ENCODE peak calls at places on chromosome 14, in five cellular contexts. One of them, this sample, is unnamed.

GRCh38 chr14:70186826-70187483 is 1.8 kb downstream of the SLC8A3 start:
- DNase-seq in cardiac fibroblast: peak
- DNase-seq in WTC11: peak
- DNase-seq in hepatocyte: peak
- DNase-seq in Calu3: no peak
- DNase-seq in this sample: no peak

GRCh38 chr14:72573725-72574426 is 320.0 kb downstream of the DPF3 start:
- DNase-seq in cardiac fibroblast: no peak
- DNase-seq in WTC11: no peak
- DNase-seq in hepatocyte: no peak
- DNase-seq in Calu3: no peak
- DNase-seq in this sample: no peak

GRCh38 chr14:64117671-64118402 is 176.3 kb downstream of the ESR2 start:
- DNase-seq in cardiac fibroblast: peak
- DNase-seq in WTC11: no peak
- DNase-seq in hepatocyte: no peak
- DNase-seq in Calu3: no peak
- DNase-seq in this sample: no peak

GRCh38 chr14:25381498-25381897 is 331.6 kb upstream of the STXBP6 start:
- DNase-seq in cardiac fibroblast: no peak
- DNase-seq in WTC11: no peak
- DNase-seq in hepatocyte: peak
- DNase-seq in Calu3: no peak
- DNase-seq in this sample: no peak

GRCh38 chr14:54564071-54564798 is 2.7 kb upstream of the SAMD4A start:
- DNase-seq in cardiac fibroblast: peak
- DNase-seq in WTC11: no peak
- DNase-seq in hepatocyte: peak
- DNase-seq in Calu3: no peak
- DNase-seq in this sample: no peak

GRCh38 chr14:94373708-94374107 is 14.7 kb downstream of the SERPINA1 start:
- DNase-seq in cardiac fibroblast: peak
- DNase-seq in WTC11: no peak
- DNase-seq in hepatocyte: no peak
- DNase-seq in Calu3: peak
- DNase-seq in this sample: no peak

GRCh38 chr14:100440207-100440631 is 117.1 kb downstream of the SLC25A47 start:
- DNase-seq in cardiac fibroblast: peak
- DNase-seq in WTC11: peak
- DNase-seq in hepatocyte: peak
- DNase-seq in Calu3: peak
- DNase-seq in this sample: peak

GRCh38 chr14:69726761-69727511 is 40.0 kb upstream of the SRSF5 start:
- DNase-seq in cardiac fibroblast: peak
- DNase-seq in WTC11: peak
- DNase-seq in hepatocyte: peak
- DNase-seq in Calu3: peak
- DNase-seq in this sample: peak

GRCh38 chr14:50967719-50968266 is 23.5 kb upstream of the PYGL start:
- DNase-seq in cardiac fibroblast: no peak
- DNase-seq in WTC11: no peak
- DNase-seq in hepatocyte: no peak
- DNase-seq in Calu3: no peak
- DNase-seq in this sample: no peak

GRCh38 chr14:37992489-37992888 is 215.2 kb upstream of the SSTR1 start:
- DNase-seq in cardiac fibroblast: no peak
- DNase-seq in WTC11: no peak
- DNase-seq in hepatocyte: no peak
- DNase-seq in Calu3: no peak
- DNase-seq in this sample: no peak

GRCh38 chr14:47264842-47265241 is 410.6 kb downstream of the MDGA2 start:
- DNase-seq in cardiac fibroblast: no peak
- DNase-seq in WTC11: no peak
- DNase-seq in hepatocyte: no peak
- DNase-seq in Calu3: no peak
- DNase-seq in this sample: no peak

GRCh38 chr14:25049127-25049558 is 804 bp downstream of the STXBP6 start:
- DNase-seq in cardiac fibroblast: peak
- DNase-seq in WTC11: no peak
- DNase-seq in hepatocyte: peak
- DNase-seq in Calu3: no peak
- DNase-seq in this sample: no peak

GRCh38 chr14:106790189-106791036 is 1264.0 kb downstream of the TMEM121 start:
- DNase-seq in cardiac fibroblast: no peak
- DNase-seq in WTC11: peak
- DNase-seq in hepatocyte: no peak
- DNase-seq in Calu3: peak
- DNase-seq in this sample: peak

GRCh38 chr14:67582061-67582460 is 18.0 kb downstream of the PIGH start:
- DNase-seq in cardiac fibroblast: no peak
- DNase-seq in WTC11: no peak
- DNase-seq in hepatocyte: no peak
- DNase-seq in Calu3: no peak
- DNase-seq in this sample: no peak

GRCh38 chr14:37864128-37864527 is 268.7 kb downstream of the TTC6 start:
- DNase-seq in cardiac fibroblast: no peak
- DNase-seq in WTC11: no peak
- DNase-seq in hepatocyte: no peak
- DNase-seq in Calu3: no peak
- DNase-seq in this sample: no peak

GRCh38 chr14:71497645-71498086 is 434.6 kb upstream of the RGS6 start:
- DNase-seq in cardiac fibroblast: peak
- DNase-seq in WTC11: no peak
- DNase-seq in hepatocyte: no peak
- DNase-seq in Calu3: no peak
- DNase-seq in this sample: no peak

GRCh38 chr14:70642313-70643235 is 858 bp downstream of the TTC9 start:
- DNase-seq in cardiac fibroblast: no peak
- DNase-seq in WTC11: peak
- DNase-seq in hepatocyte: peak
- DNase-seq in Calu3: peak
- DNase-seq in this sample: no peak

GRCh38 chr14:64203366-64204006 is 90.7 kb downstream of the ESR2 start:
- DNase-seq in cardiac fibroblast: no peak
- DNase-seq in WTC11: no peak
- DNase-seq in hepatocyte: no peak
- DNase-seq in Calu3: no peak
- DNase-seq in this sample: no peak

GRCh38 chr14:39431416-39432178 is 636 bp downstream of the FBXO33 start:
- DNase-seq in cardiac fibroblast: peak
- DNase-seq in WTC11: peak
- DNase-seq in hepatocyte: peak
- DNase-seq in Calu3: peak
- DNase-seq in this sample: peak

GRCh38 chr14:22883191-22883976 is at the start of gene REM2:
- DNase-seq in cardiac fibroblast: no peak
- DNase-seq in WTC11: no peak
- DNase-seq in hepatocyte: peak
- DNase-seq in Calu3: peak
- DNase-seq in this sample: no peak

GRCh38 chr14:79783061-79783460 is 428.2 kb downstream of the DIO2 start:
- DNase-seq in cardiac fibroblast: no peak
- DNase-seq in WTC11: no peak
- DNase-seq in hepatocyte: no peak
- DNase-seq in Calu3: no peak
- DNase-seq in this sample: no peak

GRCh38 chr14:35959835-35960234 is 133.7 kb downstream of the BRMS1L start:
- DNase-seq in cardiac fibroblast: no peak
- DNase-seq in WTC11: no peak
- DNase-seq in hepatocyte: no peak
- DNase-seq in Calu3: peak
- DNase-seq in this sample: no peak

GRCh38 chr14:31387091-31387490 is 33.3 kb downstream of the HEATR5A start:
- DNase-seq in cardiac fibroblast: no peak
- DNase-seq in WTC11: no peak
- DNase-seq in hepatocyte: no peak
- DNase-seq in Calu3: no peak
- DNase-seq in this sample: no peak

DNA sequence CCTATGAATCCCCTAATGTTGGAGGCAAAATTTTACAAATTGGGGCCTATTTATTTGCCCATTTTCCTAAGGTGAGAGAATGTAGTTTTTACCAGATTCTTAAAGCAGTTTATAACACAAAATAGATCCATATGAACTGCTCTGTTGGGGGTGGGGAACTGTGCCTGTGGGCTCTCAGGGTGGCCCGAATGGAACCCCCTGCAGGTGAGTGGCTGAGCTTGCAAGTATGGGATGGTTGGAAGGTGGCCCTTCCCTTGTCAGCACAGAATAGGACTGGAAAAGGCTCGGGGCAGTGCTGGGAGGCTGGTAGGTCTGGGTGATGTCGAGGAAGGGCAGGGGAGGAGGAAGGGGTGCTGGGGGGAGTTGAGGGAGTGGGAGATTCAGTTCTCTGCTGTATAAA is 4.9 kb downstream of the VSX2 start:
- DNase-seq in cardiac fibroblast: no peak
- DNase-seq in WTC11: peak
- DNase-seq in hepatocyte: no peak
- DNase-seq in Calu3: peak
- DNase-seq in this sample: no peak
- TF ChIP-seq CTCF in cardiac fibroblast: no peak
- TF ChIP-seq CTCF in WTC11: no peak
- TF ChIP-seq CTCF in hepatocyte: no peak
- TF ChIP-seq CTCF in Calu3: no peak
- TF ChIP-seq CTCF in this sample: no peak

GRCh38 chr14:97413991-97414717 is 617.0 kb downstream of the VRK1 start:
- DNase-seq in cardiac fibroblast: no peak
- DNase-seq in WTC11: peak
- DNase-seq in hepatocyte: no peak
- DNase-seq in Calu3: no peak
- DNase-seq in this sample: no peak
- TF ChIP-seq CTCF in cardiac fibroblast: no peak
- TF ChIP-seq CTCF in WTC11: no peak
- TF ChIP-seq CTCF in hepatocyte: no peak
- TF ChIP-seq CTCF in Calu3: no peak
- TF ChIP-seq CTCF in this sample: no peak

GRCh38 chr14:60332046-60332399 is 83.0 kb downstream of the PPM1A start:
- DNase-seq in cardiac fibroblast: no peak
- DNase-seq in WTC11: no peak
- DNase-seq in hepatocyte: no peak
- DNase-seq in Calu3: no peak
- DNase-seq in this sample: no peak
- TF ChIP-seq CTCF in cardiac fibroblast: no peak
- TF ChIP-seq CTCF in WTC11: no peak
- TF ChIP-seq CTCF in hepatocyte: no peak
- TF ChIP-seq CTCF in Calu3: peak
- TF ChIP-seq CTCF in this sample: peak

GRCh38 chr14:86462193-86462592 is 932.2 kb downstream of the FLRT2 start:
- DNase-seq in cardiac fibroblast: peak
- DNase-seq in WTC11: peak
- DNase-seq in hepatocyte: peak
- DNase-seq in Calu3: peak
- DNase-seq in this sample: no peak
- TF ChIP-seq CTCF in cardiac fibroblast: peak
- TF ChIP-seq CTCF in WTC11: peak
- TF ChIP-seq CTCF in hepatocyte: peak
- TF ChIP-seq CTCF in Calu3: no peak
- TF ChIP-seq CTCF in this sample: no peak

GRCh38 chr14:92600318-92601053 is 86.9 kb downstream of the RIN3 start:
- DNase-seq in cardiac fibroblast: peak
- DNase-seq in WTC11: no peak
- DNase-seq in hepatocyte: no peak
- DNase-seq in Calu3: no peak
- DNase-seq in this sample: peak
- TF ChIP-seq CTCF in cardiac fibroblast: no peak
- TF ChIP-seq CTCF in WTC11: no peak
- TF ChIP-seq CTCF in hepatocyte: no peak
- TF ChIP-seq CTCF in Calu3: no peak
- TF ChIP-seq CTCF in this sample: no peak

This sample was measured in CD14-positive monocyte.